ENCODE peak calls at places on chromosomes 13 and 19, in five cellular contexts. One of them, this sample, is unnamed.

GRCh38 chr19:29492761-29493160 is 33.0 kb upstream of the VSTM2B start:
- DNase-seq in transverse colon: no peak
- DNase-seq in heart left ventricle: no peak
- DNase-seq in lower lobe of right lung: no peak
- DNase-seq in CD4-positive, alpha-beta T cell: no peak
- DNase-seq in this sample: no peak

GRCh38 chr13:110166598-110166997 is 140.4 kb downstream of the COL4A1 start:
- DNase-seq in transverse colon: no peak
- DNase-seq in heart left ventricle: no peak
- DNase-seq in lower lobe of right lung: no peak
- DNase-seq in CD4-positive, alpha-beta T cell: no peak
- DNase-seq in this sample: no peak

GRCh38 chr13:112683581-112683980 is 6.3 kb upstream of the ATP11A start:
- DNase-seq in transverse colon: no peak
- DNase-seq in heart left ventricle: no peak
- DNase-seq in lower lobe of right lung: no peak
- DNase-seq in CD4-positive, alpha-beta T cell: no peak
- DNase-seq in this sample: no peak

GRCh38 chr13:24630851-24631341 is 49.3 kb upstream of the ATP12A start:
- DNase-seq in transverse colon: no peak
- DNase-seq in heart left ventricle: no peak
- DNase-seq in lower lobe of right lung: no peak
- DNase-seq in CD4-positive, alpha-beta T cell: no peak
- DNase-seq in this sample: no peak

GRCh38 chr13:113586661-113587479 is 2.3 kb downstream of the TFDP1 start:
- DNase-seq in transverse colon: peak
- DNase-seq in heart left ventricle: no peak
- DNase-seq in lower lobe of right lung: peak
- DNase-seq in CD4-positive, alpha-beta T cell: peak
- DNase-seq in this sample: no peak

GRCh38 chr19:5680083-5680436 is 256 bp downstream of the MICOS13 start:
- DNase-seq in transverse colon: peak
- DNase-seq in heart left ventricle: no peak
- DNase-seq in lower lobe of right lung: peak
- DNase-seq in CD4-positive, alpha-beta T cell: no peak
- DNase-seq in this sample: no peak

GRCh38 chr19:14561832-14562351 is 10.0 kb downstream of the NDUFB7 start:
- DNase-seq in transverse colon: no peak
- DNase-seq in heart left ventricle: peak
- DNase-seq in lower lobe of right lung: no peak
- DNase-seq in CD4-positive, alpha-beta T cell: no peak
- DNase-seq in this sample: no peak

GRCh38 chr19:2308114-2308556 is at the start of gene LINGO3:
- DNase-seq in transverse colon: no peak
- DNase-seq in heart left ventricle: no peak
- DNase-seq in lower lobe of right lung: no peak
- DNase-seq in CD4-positive, alpha-beta T cell: no peak
- DNase-seq in this sample: no peak

GRCh38 chr13:80529734-80530133 is 188.8 kb upstream of the SPRY2 start:
- DNase-seq in transverse colon: no peak
- DNase-seq in heart left ventricle: no peak
- DNase-seq in lower lobe of right lung: no peak
- DNase-seq in CD4-positive, alpha-beta T cell: no peak
- DNase-seq in this sample: no peak

GRCh38 chr19:51094696-51095279 is 12.1 kb upstream of the KLK14 start:
- DNase-seq in transverse colon: no peak
- DNase-seq in heart left ventricle: no peak
- DNase-seq in lower lobe of right lung: peak
- DNase-seq in CD4-positive, alpha-beta T cell: peak
- DNase-seq in this sample: peak

GRCh38 chr19:51686171-51686570 is 7.0 kb upstream of the SPACA6 start:
- DNase-seq in transverse colon: no peak
- DNase-seq in heart left ventricle: no peak
- DNase-seq in lower lobe of right lung: no peak
- DNase-seq in CD4-positive, alpha-beta T cell: no peak
- DNase-seq in this sample: no peak

GRCh38 chr13:98972627-98973026 is 5.2 kb downstream of the DOCK9 start:
- DNase-seq in transverse colon: no peak
- DNase-seq in heart left ventricle: no peak
- DNase-seq in lower lobe of right lung: no peak
- DNase-seq in CD4-positive, alpha-beta T cell: no peak
- DNase-seq in this sample: no peak

GRCh38 chr13:79560954-79561353 is 80.0 kb downstream of the NDFIP2 start:
- DNase-seq in transverse colon: no peak
- DNase-seq in heart left ventricle: no peak
- DNase-seq in lower lobe of right lung: no peak
- DNase-seq in CD4-positive, alpha-beta T cell: no peak
- DNase-seq in this sample: no peak

GRCh38 chr19:17534767-17535166 is 20.7 kb upstream of the COLGALT1 start:
- DNase-seq in transverse colon: no peak
- DNase-seq in heart left ventricle: no peak
- DNase-seq in lower lobe of right lung: no peak
- DNase-seq in CD4-positive, alpha-beta T cell: no peak
- DNase-seq in this sample: no peak

GRCh38 chr19:1041835-1042685 is 2.2 kb downstream of the ABCA7 start:
- DNase-seq in transverse colon: peak
- DNase-seq in heart left ventricle: no peak
- DNase-seq in lower lobe of right lung: no peak
- DNase-seq in CD4-positive, alpha-beta T cell: no peak
- DNase-seq in this sample: no peak

GRCh38 chr19:6772866-6773322 is 386 bp downstream of the VAV1 start:
- DNase-seq in transverse colon: no peak
- DNase-seq in heart left ventricle: no peak
- DNase-seq in lower lobe of right lung: no peak
- DNase-seq in CD4-positive, alpha-beta T cell: no peak
- DNase-seq in this sample: no peak

GRCh38 chr19:11574689-11575088 is 2.8 kb downstream of the ACP5 start:
- DNase-seq in transverse colon: no peak
- DNase-seq in heart left ventricle: no peak
- DNase-seq in lower lobe of right lung: no peak
- DNase-seq in CD4-positive, alpha-beta T cell: no peak
- DNase-seq in this sample: no peak

GRCh38 chr19:39296055-39296645 is at the start of gene IFNL1:
- DNase-seq in transverse colon: no peak
- DNase-seq in heart left ventricle: no peak
- DNase-seq in lower lobe of right lung: peak
- DNase-seq in CD4-positive, alpha-beta T cell: no peak
- DNase-seq in this sample: no peak

GRCh38 chr19:18562086-18562485 is 4.4 kb downstream of the KXD1 start:
- DNase-seq in transverse colon: no peak
- DNase-seq in heart left ventricle: peak
- DNase-seq in lower lobe of right lung: no peak
- DNase-seq in CD4-positive, alpha-beta T cell: no peak
- DNase-seq in this sample: no peak

GRCh38 chr13:103517066-103517767 is 451.0 kb upstream of the SLC10A2 start:
- DNase-seq in transverse colon: no peak
- DNase-seq in heart left ventricle: no peak
- DNase-seq in lower lobe of right lung: no peak
- DNase-seq in CD4-positive, alpha-beta T cell: no peak
- DNase-seq in this sample: no peak

GRCh38 chr13:28528848-28529247 is 33.9 kb upstream of the FLT1 start:
- DNase-seq in transverse colon: no peak
- DNase-seq in heart left ventricle: no peak
- DNase-seq in lower lobe of right lung: no peak
- DNase-seq in CD4-positive, alpha-beta T cell: no peak
- DNase-seq in this sample: no peak

GRCh38 chr13:30648522-30649012 is 30.8 kb downstream of the USPL1 start:
- DNase-seq in transverse colon: no peak
- DNase-seq in heart left ventricle: no peak
- DNase-seq in lower lobe of right lung: no peak
- DNase-seq in CD4-positive, alpha-beta T cell: no peak
- DNase-seq in this sample: no peak

GRCh38 chr13:110116072-110116487 is 190.9 kb downstream of the COL4A1 start:
- DNase-seq in transverse colon: peak
- DNase-seq in heart left ventricle: no peak
- DNase-seq in lower lobe of right lung: peak
- DNase-seq in CD4-positive, alpha-beta T cell: peak
- DNase-seq in this sample: peak

DNA sequence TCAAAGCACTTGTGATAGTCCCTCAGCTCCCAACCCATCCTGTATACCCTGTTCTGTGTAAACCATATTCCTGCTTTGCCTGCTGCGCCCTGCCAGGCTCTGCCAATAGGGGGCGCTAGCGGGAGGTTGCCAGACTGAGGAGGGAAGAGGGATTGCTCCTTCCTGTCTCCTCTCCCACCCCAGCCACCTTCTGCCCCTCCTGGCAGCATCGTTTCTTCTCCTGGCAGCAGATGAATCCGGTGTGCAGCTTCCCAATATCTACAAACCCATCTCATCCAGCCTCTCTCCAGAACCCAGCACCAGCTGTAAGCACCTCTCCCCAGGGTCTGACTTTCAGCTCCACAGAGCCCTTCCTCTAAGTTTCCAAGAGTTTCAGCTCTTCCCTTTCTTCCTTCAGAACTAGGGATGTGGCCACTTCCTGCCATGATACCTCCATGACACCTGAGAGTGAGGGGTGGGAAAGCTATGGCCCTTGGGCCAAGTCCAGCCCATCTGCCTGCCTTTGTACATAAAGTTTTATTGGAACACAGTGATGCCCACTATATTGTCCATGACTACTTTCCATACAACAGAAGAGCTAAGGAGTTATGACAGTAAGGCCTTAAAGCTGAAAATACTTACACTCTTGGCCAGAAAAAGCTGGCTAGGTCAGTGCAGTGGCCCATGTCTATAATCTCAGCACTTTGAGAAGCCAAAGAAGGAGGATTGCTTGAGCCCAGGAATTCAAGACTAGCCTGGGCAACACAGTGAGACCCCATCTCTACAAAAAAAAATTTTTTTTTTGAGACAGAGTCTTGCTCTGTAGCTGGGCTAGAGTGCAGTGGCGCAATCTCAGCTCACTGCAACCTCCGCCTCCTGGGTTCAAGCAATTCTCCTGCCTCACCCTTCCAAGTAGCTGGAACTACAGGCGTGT is 34.5 kb upstream of the ATP1A3 start:
- DNase-seq in transverse colon: no peak
- DNase-seq in heart left ventricle: no peak
- DNase-seq in lower lobe of right lung: no peak
- DNase-seq in CD4-positive, alpha-beta T cell: no peak
- DNase-seq in this sample: no peak
- TF ChIP-seq CTCF in transverse colon: no peak
- TF ChIP-seq CTCF in heart left ventricle: peak
- TF ChIP-seq CTCF in lower lobe of right lung: peak
- TF ChIP-seq CTCF in CD4-positive, alpha-beta T cell: peak
- TF ChIP-seq CTCF in this sample: peak

GRCh38 chr19:44807162-44807561 is 1.7 kb upstream of the BCAM start:
- DNase-seq in transverse colon: peak
- DNase-seq in heart left ventricle: no peak
- DNase-seq in lower lobe of right lung: peak
- DNase-seq in CD4-positive, alpha-beta T cell: no peak
- DNase-seq in this sample: no peak

GRCh38 chr19:44806271-44806670 is 2.6 kb upstream of the BCAM start:
- DNase-seq in transverse colon: no peak
- DNase-seq in heart left ventricle: no peak
- DNase-seq in lower lobe of right lung: no peak
- DNase-seq in CD4-positive, alpha-beta T cell: no peak
- DNase-seq in this sample: no peak

GRCh38 chr19:44808463-44809371 is at the start of gene BCAM:
- DNase-seq in transverse colon: peak
- DNase-seq in heart left ventricle: peak
- DNase-seq in lower lobe of right lung: peak
- DNase-seq in CD4-positive, alpha-beta T cell: no peak
- DNase-seq in this sample: peak

GRCh38 chr19:44809856-44810554 is 1.1 kb downstream of the BCAM start:
- DNase-seq in transverse colon: no peak
- DNase-seq in heart left ventricle: no peak
- DNase-seq in lower lobe of right lung: no peak
- DNase-seq in CD4-positive, alpha-beta T cell: no peak
- DNase-seq in this sample: no peak

GRCh38 chr19:44807652-44808462 is 1.0 kb upstream of the BCAM start:
- DNase-seq in transverse colon: peak
- DNase-seq in heart left ventricle: peak
- DNase-seq in lower lobe of right lung: peak
- DNase-seq in CD4-positive, alpha-beta T cell: no peak
- DNase-seq in this sample: peak
- TF ChIP-seq CTCF in transverse colon: no peak
- TF ChIP-seq CTCF in heart left ventricle: peak
- TF ChIP-seq CTCF in lower lobe of right lung: peak
- TF ChIP-seq CTCF in CD4-positive, alpha-beta T cell: no peak
- TF ChIP-seq CTCF in this sample: peak

GRCh38 chr13:102399791-102400618 is 1.8 kb downstream of the FGF14 start:
- DNase-seq in transverse colon: peak
- DNase-seq in heart left ventricle: peak
- DNase-seq in lower lobe of right lung: peak
- DNase-seq in CD4-positive, alpha-beta T cell: peak
- DNase-seq in this sample: no peak
- TF ChIP-seq CTCF in transverse colon: no peak
- TF ChIP-seq CTCF in heart left ventricle: no peak
- TF ChIP-seq CTCF in lower lobe of right lung: no peak
- TF ChIP-seq CTCF in CD4-positive, alpha-beta T cell: no peak
- TF ChIP-seq CTCF in this sample: no peak

DNA sequence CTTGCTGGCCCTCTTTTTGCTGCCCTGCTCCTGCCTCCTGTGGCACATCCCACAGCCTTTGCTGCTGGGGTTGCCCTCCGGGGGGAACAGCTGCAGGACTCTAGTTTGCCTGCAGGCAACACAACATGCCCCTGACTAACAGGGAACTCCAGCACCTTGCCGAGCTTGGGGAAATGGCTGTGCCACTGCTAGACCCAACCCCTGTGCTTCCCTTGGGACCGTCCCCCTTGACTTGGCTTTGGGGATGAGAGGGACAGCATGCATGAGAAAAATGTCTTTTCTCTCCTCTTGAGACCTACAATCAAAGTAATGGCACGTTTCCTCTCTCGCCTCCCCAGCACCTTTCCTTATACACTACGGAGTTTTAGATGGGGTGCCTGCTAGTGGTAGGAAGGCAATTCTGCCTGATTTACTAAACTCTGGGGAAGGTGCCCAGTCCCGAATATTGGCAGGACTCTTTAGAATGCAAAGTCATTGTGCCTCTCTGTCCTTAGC is 12.4 kb upstream of the VWA8 start:
- DNase-seq in transverse colon: no peak
- DNase-seq in heart left ventricle: peak
- DNase-seq in lower lobe of right lung: no peak
- DNase-seq in CD4-positive, alpha-beta T cell: no peak
- DNase-seq in this sample: no peak
- TF ChIP-seq CTCF in transverse colon: no peak
- TF ChIP-seq CTCF in heart left ventricle: peak
- TF ChIP-seq CTCF in lower lobe of right lung: no peak
- TF ChIP-seq CTCF in CD4-positive, alpha-beta T cell: no peak
- TF ChIP-seq CTCF in this sample: no peak

This sample was measured in progenitor cell of endocrine pancreas.